ENCODE peak calls at places on chromosome 18, in nine cellular contexts. One of them, this sample, is unnamed.

GRCh38 chr18:48125724-48126123 is 195.3 kb upstream of the SMAD2 start:
- DNase-seq in T-helper 2 cell: no peak
- DNase-seq in hepatocyte: no peak
- DNase-seq in NCI-H1417: no peak
- DNase-seq in A172: no peak
- DNase-seq in AG04450: no peak
- DNase-seq in fibroblast of pulmonary artery: no peak
- DNase-seq in neuronal stem cell: no peak
- DNase-seq in C1 segment of cervical spinal cord: no peak
- DNase-seq in this sample: no peak

GRCh38 chr18:45755936-45756335 is 32.0 kb downstream of the SLC14A1 start:
- DNase-seq in T-helper 2 cell: no peak
- DNase-seq in hepatocyte: peak
- DNase-seq in NCI-H1417: peak
- DNase-seq in A172: peak
- DNase-seq in AG04450: no peak
- DNase-seq in fibroblast of pulmonary artery: peak
- DNase-seq in neuronal stem cell: no peak
- DNase-seq in C1 segment of cervical spinal cord: no peak
- DNase-seq in this sample: peak

GRCh38 chr18:76985156-76985950 is 147.2 kb downstream of the MBP start:
- DNase-seq in T-helper 2 cell: no peak
- DNase-seq in hepatocyte: no peak
- DNase-seq in NCI-H1417: no peak
- DNase-seq in A172: no peak
- DNase-seq in AG04450: no peak
- DNase-seq in fibroblast of pulmonary artery: no peak
- DNase-seq in neuronal stem cell: no peak
- DNase-seq in C1 segment of cervical spinal cord: no peak
- DNase-seq in this sample: no peak

GRCh38 chr18:74892066-74892627 is 294.5 kb downstream of the ZNF407 start:
- DNase-seq in T-helper 2 cell: no peak
- DNase-seq in hepatocyte: no peak
- DNase-seq in NCI-H1417: no peak
- DNase-seq in A172: no peak
- DNase-seq in AG04450: no peak
- DNase-seq in fibroblast of pulmonary artery: no peak
- DNase-seq in neuronal stem cell: no peak
- DNase-seq in C1 segment of cervical spinal cord: no peak
- DNase-seq in this sample: no peak

GRCh38 chr18:26397019-26397418 is 151.3 kb downstream of the KCTD1 start:
- DNase-seq in T-helper 2 cell: no peak
- DNase-seq in hepatocyte: no peak
- DNase-seq in NCI-H1417: no peak
- DNase-seq in A172: no peak
- DNase-seq in AG04450: no peak
- DNase-seq in fibroblast of pulmonary artery: no peak
- DNase-seq in neuronal stem cell: no peak
- DNase-seq in C1 segment of cervical spinal cord: no peak
- DNase-seq in this sample: no peak

GRCh38 chr18:36284671-36285295 is 12.7 kb upstream of the FHOD3 start:
- DNase-seq in T-helper 2 cell: peak
- DNase-seq in hepatocyte: peak
- DNase-seq in NCI-H1417: peak
- DNase-seq in A172: peak
- DNase-seq in AG04450: peak
- DNase-seq in fibroblast of pulmonary artery: peak
- DNase-seq in neuronal stem cell: peak
- DNase-seq in C1 segment of cervical spinal cord: no peak
- DNase-seq in this sample: peak

GRCh38 chr18:79068299-79068945 is 772 bp upstream of the ATP9B start:
- DNase-seq in T-helper 2 cell: no peak
- DNase-seq in hepatocyte: no peak
- DNase-seq in NCI-H1417: no peak
- DNase-seq in A172: no peak
- DNase-seq in AG04450: no peak
- DNase-seq in fibroblast of pulmonary artery: peak
- DNase-seq in neuronal stem cell: no peak
- DNase-seq in C1 segment of cervical spinal cord: no peak
- DNase-seq in this sample: peak

GRCh38 chr18:77096936-77097886 is 35.4 kb downstream of the MBP start:
- DNase-seq in T-helper 2 cell: no peak
- DNase-seq in hepatocyte: no peak
- DNase-seq in NCI-H1417: peak
- DNase-seq in A172: no peak
- DNase-seq in AG04450: no peak
- DNase-seq in fibroblast of pulmonary artery: no peak
- DNase-seq in neuronal stem cell: no peak
- DNase-seq in C1 segment of cervical spinal cord: no peak
- DNase-seq in this sample: no peak

GRCh38 chr18:36446059-36446458 is 148.5 kb downstream of the FHOD3 start:
- DNase-seq in T-helper 2 cell: no peak
- DNase-seq in hepatocyte: no peak
- DNase-seq in NCI-H1417: peak
- DNase-seq in A172: peak
- DNase-seq in AG04450: no peak
- DNase-seq in fibroblast of pulmonary artery: no peak
- DNase-seq in neuronal stem cell: no peak
- DNase-seq in C1 segment of cervical spinal cord: no peak
- DNase-seq in this sample: no peak

GRCh38 chr18:26710460-26711096 is 154.9 kb downstream of the AQP4 start:
- DNase-seq in T-helper 2 cell: no peak
- DNase-seq in hepatocyte: no peak
- DNase-seq in NCI-H1417: no peak
- DNase-seq in A172: peak
- DNase-seq in AG04450: no peak
- DNase-seq in fibroblast of pulmonary artery: no peak
- DNase-seq in neuronal stem cell: no peak
- DNase-seq in C1 segment of cervical spinal cord: no peak
- DNase-seq in this sample: no peak

GRCh38 chr18:9055185-9055584 is 47.3 kb upstream of the NDUFV2 start:
- DNase-seq in T-helper 2 cell: no peak
- DNase-seq in hepatocyte: no peak
- DNase-seq in NCI-H1417: no peak
- DNase-seq in A172: peak
- DNase-seq in AG04450: peak
- DNase-seq in fibroblast of pulmonary artery: peak
- DNase-seq in neuronal stem cell: no peak
- DNase-seq in C1 segment of cervical spinal cord: no peak
- DNase-seq in this sample: peak

GRCh38 chr18:57915241-57915640 is 112.1 kb upstream of the ATP8B1 start:
- DNase-seq in T-helper 2 cell: no peak
- DNase-seq in hepatocyte: no peak
- DNase-seq in NCI-H1417: peak
- DNase-seq in A172: no peak
- DNase-seq in AG04450: peak
- DNase-seq in fibroblast of pulmonary artery: no peak
- DNase-seq in neuronal stem cell: no peak
- DNase-seq in C1 segment of cervical spinal cord: no peak
- DNase-seq in this sample: peak

GRCh38 chr18:57629399-57629798 is 7.8 kb upstream of the NARS1 start:
- DNase-seq in T-helper 2 cell: no peak
- DNase-seq in hepatocyte: no peak
- DNase-seq in NCI-H1417: no peak
- DNase-seq in A172: no peak
- DNase-seq in AG04450: no peak
- DNase-seq in fibroblast of pulmonary artery: no peak
- DNase-seq in neuronal stem cell: no peak
- DNase-seq in C1 segment of cervical spinal cord: no peak
- DNase-seq in this sample: no peak

GRCh38 chr18:32930695-32931301 is 158.0 kb upstream of the KLHL14 start:
- DNase-seq in T-helper 2 cell: no peak
- DNase-seq in hepatocyte: peak
- DNase-seq in NCI-H1417: peak
- DNase-seq in A172: peak
- DNase-seq in AG04450: peak
- DNase-seq in fibroblast of pulmonary artery: peak
- DNase-seq in neuronal stem cell: peak
- DNase-seq in C1 segment of cervical spinal cord: no peak
- DNase-seq in this sample: no peak

GRCh38 chr18:74589820-74590219 is 7.8 kb upstream of the ZNF407 start:
- DNase-seq in T-helper 2 cell: no peak
- DNase-seq in hepatocyte: no peak
- DNase-seq in NCI-H1417: no peak
- DNase-seq in A172: no peak
- DNase-seq in AG04450: no peak
- DNase-seq in fibroblast of pulmonary artery: no peak
- DNase-seq in neuronal stem cell: no peak
- DNase-seq in C1 segment of cervical spinal cord: no peak
- DNase-seq in this sample: no peak

GRCh38 chr18:8084160-8084559 is 517.0 kb downstream of the PTPRM start:
- DNase-seq in T-helper 2 cell: no peak
- DNase-seq in hepatocyte: peak
- DNase-seq in NCI-H1417: peak
- DNase-seq in A172: peak
- DNase-seq in AG04450: peak
- DNase-seq in fibroblast of pulmonary artery: peak
- DNase-seq in neuronal stem cell: peak
- DNase-seq in C1 segment of cervical spinal cord: no peak
- DNase-seq in this sample: no peak

GRCh38 chr18:75131455-75132000 is 77.4 kb downstream of the PTGR3 start:
- DNase-seq in T-helper 2 cell: no peak
- DNase-seq in hepatocyte: no peak
- DNase-seq in NCI-H1417: no peak
- DNase-seq in A172: no peak
- DNase-seq in AG04450: no peak
- DNase-seq in fibroblast of pulmonary artery: no peak
- DNase-seq in neuronal stem cell: no peak
- DNase-seq in C1 segment of cervical spinal cord: no peak
- DNase-seq in this sample: no peak

GRCh38 chr18:67305466-67305865 is 211.1 kb downstream of the DSEL start:
- DNase-seq in T-helper 2 cell: no peak
- DNase-seq in hepatocyte: no peak
- DNase-seq in NCI-H1417: no peak
- DNase-seq in A172: no peak
- DNase-seq in AG04450: no peak
- DNase-seq in fibroblast of pulmonary artery: no peak
- DNase-seq in neuronal stem cell: no peak
- DNase-seq in C1 segment of cervical spinal cord: no peak
- DNase-seq in this sample: no peak